ENCODE peak calls at places on chromosomes 5 and 9, in six cellular contexts. O is endothelial cell of umbilical vein, C is hepatocyte, I is H9, V is GM23338, Z is OCI-LY7. E is an unnamed sample.

GRCh38 chr5:77076961-77077820 is 9.9 kb downstream of the ZBED3 start:
- DNase-seq in O (peak; percentile 61), C (peak; percentile 84), I (peak; percentile 83), V (peak; percentile 87), Z (peak; percentile 40), E (no peak)

GRCh38 chr9:71758277-71758676 is 10.0 kb downstream of the CEMIP2 start:
- DNase-seq in O (no peak), C (no peak), I (peak; percentile 78), V (peak; percentile 93), Z (no peak), E (no peak)

GRCh38 chr5:38515648-38516047 is 40.8 kb downstream of the LIFR start:
- DNase-seq in O (peak; percentile 20), C (peak; percentile 49), I (no peak), V (no peak), Z (no peak), E (no peak)

GRCh38 chr5:95564450-95564849 is 9.5 kb downstream of the ARSK start:
- DNase-seq in O (no peak), C (no peak), I (no peak), V (no peak), Z (no peak), E (no peak)

GRCh38 chr9:16867571-16868311 is 2.7 kb downstream of the BNC2 start:
- DNase-seq in O (peak; percentile 41), C (peak; percentile 46), I (no peak), V (peak; percentile 36), Z (no peak), E (peak; percentile 0)

GRCh38 chr5:108168915-108169314 is 213.0 kb downstream of the FBXL17 start:
- DNase-seq in O (no peak), C (no peak), I (no peak), V (no peak), Z (no peak), E (no peak)

GRCh38 chr5:74093501-74093993 is 467.6 kb downstream of the ARHGEF28 start:
- DNase-seq in O (no peak), C (peak; percentile 23), I (no peak), V (no peak), Z (no peak), E (no peak)

GRCh38 chr9:36268007-36268427 is 9.8 kb upstream of the GNE start:
- DNase-seq in O (peak; percentile 40), C (no peak), I (no peak), V (no peak), Z (no peak), E (no peak)

GRCh38 chr9:108463927-108464606 is 391.7 kb downstream of the ACTL7B start:
- DNase-seq in O (no peak), C (no peak), I (no peak), V (no peak), Z (no peak), E (no peak)

GRCh38 chr5:129506092-129506491 is 46.0 kb downstream of the ADAMTS19 start:
- DNase-seq in O (no peak), C (no peak), I (no peak), V (no peak), Z (no peak), E (no peak)

GRCh38 chr9:76459691-76460635 is 981 bp downstream of the GCNT1 start:
- DNase-seq in O (peak; percentile 79), C (peak; percentile 60), I (peak; percentile 54), V (peak; percentile 78), Z (peak; percentile 71), E (no peak)

GRCh38 chr9:127873886-127874285 is 3.6 kb downstream of the AK1 start:
- DNase-seq in O (peak; percentile 34), C (no peak), I (no peak), V (no peak), Z (no peak), E (no peak)

GRCh38 chr5:119274767-119275130 is 81.1 kb upstream of the TNFAIP8 start:
- DNase-seq in O (peak; percentile 79), C (no peak), I (no peak), V (no peak), Z (peak; percentile 58), E (peak; percentile 64)

GRCh38 chr5:10352404-10353240 is 873 bp upstream of the MARCHF6 start:
- DNase-seq in O (no peak), C (peak; percentile 33), I (no peak), V (peak; percentile 64), Z (peak; percentile 12), E (no peak)

GRCh38 chr5:40240111-40240510 is 439.6 kb upstream of the PTGER4 start:
- DNase-seq in O (no peak), C (no peak), I (no peak), V (no peak), Z (no peak), E (no peak)

GRCh38 chr9:92974161-92974661 is 26.9 kb downstream of the FGD3 start:
- DNase-seq in O (no peak), C (peak; percentile 65), I (no peak), V (no peak), Z (no peak), E (no peak)
- H4K20me1 ChIP-seq in O (no peaks in the 10 kb centered on the region), C (no peaks in the 10 kb centered on the region), I (no peaks in the 10 kb centered on the region), V (no peaks in the 10 kb centered on the region), Z (peaks cover 5% of the 10 kb centered on the region), E (no peaks in the 10 kb centered on the region)

DNA sequence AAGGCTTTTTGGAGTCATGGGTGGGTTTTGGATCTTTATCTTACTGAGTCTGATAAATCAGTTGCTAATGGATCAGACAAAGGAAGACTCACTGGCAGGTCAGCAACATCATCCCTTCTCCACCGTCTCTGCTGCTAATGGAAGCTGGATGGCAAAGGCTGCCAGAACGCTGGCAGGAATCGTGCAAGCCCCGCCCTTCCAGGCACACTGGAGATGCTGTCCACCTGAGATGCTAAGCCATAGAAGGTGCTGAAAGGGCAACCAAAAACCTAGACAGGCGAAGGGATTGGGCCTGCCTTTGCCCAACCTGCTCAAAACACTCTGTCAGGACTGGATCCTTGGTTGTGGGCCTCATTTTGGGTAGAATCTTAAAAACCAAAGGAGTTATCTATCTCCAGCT is 139.5 kb upstream of the FSTL4 start:
- DNase-seq in O (no peak), C (no peak), I (no peak), V (no peak), Z (no peak), E (no peak)
- H4K20me1 ChIP-seq in O (no peaks in the 10 kb centered on the region), C (no peaks in the 10 kb centered on the region), I (no peaks in the 10 kb centered on the region), V (no peaks in the 10 kb centered on the region), Z (no peaks in the 10 kb centered on the region), E (no peaks in the 10 kb centered on the region)

GRCh38 chr9:97638666-97639065 is 5.0 kb downstream of the NCBP1 start:
- DNase-seq in O (no peak), C (no peak), I (no peak), V (peak; percentile 37), Z (peak; percentile 6), E (no peak)
- H4K20me1 ChIP-seq in O (peaks cover 14% of the 10 kb centered on the region), C (peaks cover 37% of the 10 kb centered on the region), I (no peaks in the 10 kb centered on the region), V (peaks cover 53% of the 10 kb centered on the region), Z (peaks cover 50% of the 10 kb centered on the region), E (peaks cover 3% of the 10 kb centered on the region)

DNA sequence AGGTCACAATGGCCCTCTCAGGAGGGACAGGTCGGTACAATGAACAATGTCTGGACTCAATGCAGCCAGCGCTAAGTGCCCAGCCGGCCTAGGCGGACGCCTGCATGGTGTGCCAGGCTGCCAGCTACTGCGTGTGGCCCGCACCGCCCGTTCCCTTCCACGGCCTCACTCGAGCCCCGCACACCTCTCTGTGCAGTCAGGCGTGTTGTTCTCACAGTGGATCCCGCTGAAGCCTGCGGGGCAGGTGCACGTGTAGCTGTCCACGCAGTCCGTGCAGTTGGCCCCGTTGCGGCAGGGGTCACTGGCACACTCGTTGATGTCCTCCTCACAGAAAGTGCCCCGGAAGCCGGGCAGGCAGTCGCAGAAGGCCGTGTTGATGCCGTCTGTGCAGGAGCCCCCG is 26.7 kb upstream of the SEC16A start:
- DNase-seq in O (no peak), C (no peak), I (no peak), V (no peak), Z (no peak), E (no peak)
- H4K20me1 ChIP-seq in O (no peaks in the 10 kb centered on the region), C (no peaks in the 10 kb centered on the region), I (peaks cover 3% of the 10 kb centered on the region), V (no peaks in the 10 kb centered on the region), Z (no peaks in the 10 kb centered on the region), E (peaks cover 10% of the 10 kb centered on the region)

GRCh38 chr9:131657890-131658752 is 81.8 kb downstream of the RAPGEF1 start:
- DNase-seq in O (peak; percentile 91), C (peak; percentile 57), I (no peak), V (no peak), Z (peak; percentile 41), E (no peak)

GRCh38 chr9:131656356-131657030 is 83.4 kb downstream of the RAPGEF1 start:
- DNase-seq in O (peak; percentile 98), C (no peak), I (no peak), V (no peak), Z (peak; percentile 93), E (peak; percentile 61)

GRCh38 chr9:131657456-131657855 is 82.4 kb downstream of the RAPGEF1 start:
- DNase-seq in O (peak; percentile 26), C (no peak), I (no peak), V (no peak), Z (peak; percentile 52), E (no peak)

GRCh38 chr9:131657031-131657377 is 82.9 kb downstream of the RAPGEF1 start:
- DNase-seq in O (no peak), C (no peak), I (no peak), V (no peak), Z (peak; percentile 76), E (no peak)

GRCh38 chr9:131654857-131655577 is 84.9 kb downstream of the RAPGEF1 start:
- DNase-seq in O (no peak), C (peak; percentile 75), I (no peak), V (no peak), Z (peak; percentile 93), E (no peak)
- H4K20me1 ChIP-seq in O (no peaks in the 10 kb centered on the region), C (peaks cover 4% of the 10 kb centered on the region), I (no peaks in the 10 kb centered on the region), V (peaks cover 2% of the 10 kb centered on the region), Z (peaks cover 16% of the 10 kb centered on the region), E (no peaks in the 10 kb centered on the region)

DNA sequence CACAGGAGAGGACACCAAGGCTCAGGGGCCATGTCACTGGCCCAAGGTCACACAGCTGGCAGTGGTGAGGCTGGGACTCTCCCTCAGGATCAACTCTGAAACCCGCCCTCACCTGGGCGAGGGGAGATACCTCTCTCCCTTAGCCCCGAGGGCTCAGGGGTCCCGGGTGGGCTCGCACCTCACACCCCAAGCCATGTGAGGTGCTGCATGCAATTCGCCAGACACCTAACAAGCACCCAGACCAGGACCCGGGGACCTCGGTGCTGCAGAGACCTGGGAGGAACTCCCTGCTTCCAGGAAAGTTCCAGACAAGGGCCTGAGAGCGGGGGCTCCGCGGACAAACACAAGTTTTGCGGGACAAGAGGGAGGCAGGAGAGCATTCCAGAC is 19.3 kb downstream of the BRD3 start:
- DNase-seq in O (no peak), C (no peak), I (no peak), V (no peak), Z (no peak), E (no peak)
- H4K20me1 ChIP-seq in O (no peaks in the 10 kb centered on the region), C (peaks cover 15% of the 10 kb centered on the region), I (no peaks in the 10 kb centered on the region), V (peaks cover 2% of the 10 kb centered on the region), Z (no peaks in the 10 kb centered on the region), E (no peaks in the 10 kb centered on the region)

DNA sequence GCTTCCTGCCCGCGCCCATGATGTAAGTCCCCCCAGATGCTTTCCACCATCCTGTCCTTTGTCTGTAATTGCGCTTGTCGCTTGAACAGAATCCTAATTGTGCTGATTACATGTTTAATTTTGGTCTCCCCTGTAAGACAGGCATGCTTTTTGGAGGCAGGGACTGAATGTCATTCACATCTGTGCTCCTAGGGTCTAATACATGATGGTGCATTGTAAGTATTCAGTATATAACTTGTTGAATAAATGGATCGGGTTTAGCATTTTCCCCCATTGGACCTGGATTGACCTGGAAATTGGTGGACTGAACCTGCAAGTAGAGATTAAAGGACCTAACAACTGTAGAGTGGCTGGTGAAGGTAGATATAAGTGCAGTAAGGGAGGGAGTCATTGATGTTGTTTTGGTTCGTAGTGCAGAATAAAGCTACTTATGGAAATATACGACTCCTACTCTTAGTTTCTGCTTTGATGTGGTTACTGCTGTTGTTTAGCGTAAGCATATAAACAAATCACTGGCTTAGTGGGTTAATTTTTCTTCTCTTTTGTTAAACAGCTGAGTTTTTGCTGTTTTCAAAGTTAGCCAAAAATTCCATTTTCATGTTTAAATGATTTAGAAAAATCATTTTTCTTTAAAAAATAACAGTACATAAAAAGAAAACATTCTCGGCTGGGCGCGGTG is 57.3 kb downstream of the TRIO start:
- DNase-seq in O (no peak), C (no peak), I (no peak), V (no peak), Z (no peak), E (no peak)
- H4K20me1 ChIP-seq in O (peaks cover 3% of the 10 kb centered on the region), C (peaks cover 22% of the 10 kb centered on the region), I (no peaks in the 10 kb centered on the region), V (peaks cover 33% of the 10 kb centered on the region), Z (no peaks in the 10 kb centered on the region), E (no peaks in the 10 kb centered on the region)

E was measured in keratinocyte.